ENCODE peak calls at places on chromosomes 11 and 22, in seven cellular contexts. S, U, C, I, P, O and T are unnamed samples.

GRCh38 chr11:12088047-12088481 is 22.3 kb upstream of the MICAL2 start:
- DNase-seq in S (no peak), U (no peak), C (no peak), I (no peak), P (peak), O (no peak), T (no peak)

GRCh38 chr11:133706925-133707794 is 138.2 kb downstream of the SPATA19 start:
- DNase-seq in S (no peak), U (no peak), C (no peak), I (no peak), P (no peak), O (no peak), T (no peak)

GRCh38 chr11:210122-210802 is 2.8 kb downstream of the RIC8A start:
- DNase-seq in S (no peak), U (no peak), C (no peak), I (no peak), P (no peak), O (no peak), T (no peak)

GRCh38 chr11:8092587-8093424 is 11.8 kb downstream of the TUB start:
- DNase-seq in S (peak), U (no peak), C (peak), I (peak), P (peak), O (peak), T (peak)

GRCh38 chr22:27732391-27732790 is 69.2 kb downstream of the MN1 start:
- DNase-seq in S (no peak), U (no peak), C (no peak), I (no peak), P (no peak), O (no peak), T (no peak)

GRCh38 chr11:81644239-81644840 is 1089.3 kb downstream of the FAM181B start:
- DNase-seq in S (peak), U (no peak), C (peak), I (peak), P (peak), O (peak), T (no peak)

GRCh38 chr22:39739338-39740027 is 154.1 kb downstream of the ENTHD1 start:
- DNase-seq in S (no peak), U (no peak), C (no peak), I (no peak), P (no peak), O (no peak), T (no peak)

GRCh38 chr11:96264364-96264763 is 78.6 kb downstream of the MAML2 start:
- DNase-seq in S (no peak), U (no peak), C (no peak), I (no peak), P (no peak), O (no peak), T (no peak)

GRCh38 chr22:29151316-29151715 is 54.4 kb upstream of the EMID1 start:
- DNase-seq in S (no peak), U (no peak), C (no peak), I (no peak), P (no peak), O (no peak), T (no peak)

GRCh38 chr11:111531687-111532364 is 8.7 kb upstream of the LAYN start:
- DNase-seq in S (no peak), U (peak), C (no peak), I (no peak), P (no peak), O (no peak), T (no peak)

GRCh38 chr11:45933131-45933821 is 10.8 kb downstream of the LARGE2 start:
- DNase-seq in S (no peak), U (no peak), C (no peak), I (no peak), P (no peak), O (no peak), T (no peak)

GRCh38 chr22:42294034-42294985 is 23.9 kb upstream of the TCF20 start:
- DNase-seq in S (no peak), U (no peak), C (no peak), I (no peak), P (peak), O (peak), T (peak)

GRCh38 chr11:66918751-66919150 is 39.4 kb downstream of the PC start:
- DNase-seq in S (no peak), U (no peak), C (no peak), I (no peak), P (no peak), O (no peak), T (no peak)

GRCh38 chr11:134334796-134335571 is 3.2 kb downstream of the GLB1L2 start:
- DNase-seq in S (no peak), U (no peak), C (no peak), I (no peak), P (no peak), O (no peak), T (no peak)

GRCh38 chr22:39522567-39523300 is 2.4 kb downstream of the ATF4 start:
- DNase-seq in S (no peak), U (no peak), C (no peak), I (peak), P (no peak), O (no peak), T (no peak)

GRCh38 chr11:46279393-46280099 is 2.1 kb downstream of the CREB3L1 start:
- DNase-seq in S (no peak), U (no peak), C (no peak), I (peak), P (no peak), O (no peak), T (no peak)

GRCh38 chr11:111775024-111775710 is 9.0 kb upstream of the PPP2R1B start:
- DNase-seq in S (no peak), U (no peak), C (no peak), I (no peak), P (no peak), O (no peak), T (no peak)

GRCh38 chr22:44916281-44917231 is 93.2 kb downstream of the PHF21B start:
- DNase-seq in S (no peak), U (no peak), C (no peak), I (no peak), P (no peak), O (no peak), T (no peak)

GRCh38 chr22:22751043-22751603 is 106.7 kb downstream of the GGTLC2 start:
- DNase-seq in S (no peak), U (no peak), C (no peak), I (no peak), P (no peak), O (no peak), T (no peak)

GRCh38 chr11:72974487-72975205 is 160.4 kb downstream of the ATG16L2 start:
- DNase-seq in S (no peak), U (no peak), C (no peak), I (no peak), P (no peak), O (no peak), T (no peak)

GRCh38 chr11:134124660-134125451 is 56.0 kb downstream of the JAM3 start:
- DNase-seq in S (no peak), U (no peak), C (no peak), I (peak), P (no peak), O (no peak), T (no peak)

GRCh38 chr11:78181155-78181554 is 7.3 kb downstream of the KCTD21 start:
- DNase-seq in S (no peak), U (no peak), C (no peak), I (no peak), P (no peak), O (no peak), T (no peak)

GRCh38 chr11:1152316-1153104 is 5.2 kb upstream of the MUC5AC start:
- DNase-seq in S (no peak), U (no peak), C (no peak), I (peak), P (no peak), O (peak), T (no peak)

GRCh38 chr22:42820075-42820763 is 36.9 kb downstream of the ARFGAP3 start:
- DNase-seq in S (no peak), U (no peak), C (no peak), I (no peak), P (peak), O (no peak), T (no peak)

GRCh38 chr11:10139656-10140055 is 154.4 kb downstream of the SBF2 start:
- DNase-seq in S (no peak), U (no peak), C (no peak), I (no peak), P (no peak), O (no peak), T (no peak)

GRCh38 chr11:120326228-120326627 is 1.1 kb downstream of the TLCD5 start:
- DNase-seq in S (no peak), U (no peak), C (no peak), I (no peak), P (no peak), O (peak), T (no peak)

GRCh38 chr11:128180446-128181089 is 406.8 kb downstream of the ETS1 start:
- DNase-seq in S (no peak), U (no peak), C (no peak), I (no peak), P (no peak), O (no peak), T (no peak)

GRCh38 chr11:92859290-92859689 is 110.2 kb upstream of the MTNR1B start:
- DNase-seq in S (no peak), U (no peak), C (no peak), I (no peak), P (no peak), O (no peak), T (no peak)

GRCh38 chr11:92854162-92854561 is 115.3 kb upstream of the MTNR1B start:
- DNase-seq in S (no peak), U (no peak), C (no peak), I (no peak), P (no peak), O (no peak), T (no peak)

GRCh38 chr11:92852946-92853345 is 116.5 kb upstream of the MTNR1B start:
- DNase-seq in S (no peak), U (no peak), C (no peak), I (no peak), P (no peak), O (no peak), T (no peak)

GRCh38 chr11:92852203-92852602 is 117.2 kb upstream of the MTNR1B start:
- DNase-seq in S (no peak), U (no peak), C (no peak), I (peak), P (no peak), O (no peak), T (no peak)

GRCh38 chr11:92854952-92855351 is 114.5 kb upstream of the MTNR1B start:
- DNase-seq in S (no peak), U (no peak), C (no peak), I (no peak), P (no peak), O (no peak), T (no peak)
- TF ChIP-seq TAF1 in S (no peak), U (no peak), C (no peak), I (no peak), P (no peak), O (no peak), T (no peak)

GRCh38 chr11:70038034-70038834 is 39.9 kb upstream of the ANO1 start:
- DNase-seq in S (no peak), U (no peak), C (no peak), I (no peak), P (no peak), O (no peak), T (no peak)
- TF ChIP-seq TAF1 in S (no peak), U (no peak), C (no peak), I (no peak), P (no peak), O (no peak), T (no peak)

GRCh38 chr11:64675417-64676252 is 47.4 kb downstream of the NRXN2 start:
- DNase-seq in S (no peak), U (no peak), C (no peak), I (peak), P (no peak), O (no peak), T (no peak)
- TF ChIP-seq TAF1 in S (no peak), U (no peak), C (no peak), I (no peak), P (no peak), O (no peak), T (no peak)

GRCh38 chr22:19643448-19644313 is 70.6 kb upstream of the SEPTIN5 start:
- DNase-seq in S (no peak), U (no peak), C (no peak), I (no peak), P (peak), O (no peak), T (no peak)
- TF ChIP-seq TAF1 in S (no peak), U (no peak), C (no peak), I (no peak), P (peak), O (no peak), T (no peak)

DNA sequence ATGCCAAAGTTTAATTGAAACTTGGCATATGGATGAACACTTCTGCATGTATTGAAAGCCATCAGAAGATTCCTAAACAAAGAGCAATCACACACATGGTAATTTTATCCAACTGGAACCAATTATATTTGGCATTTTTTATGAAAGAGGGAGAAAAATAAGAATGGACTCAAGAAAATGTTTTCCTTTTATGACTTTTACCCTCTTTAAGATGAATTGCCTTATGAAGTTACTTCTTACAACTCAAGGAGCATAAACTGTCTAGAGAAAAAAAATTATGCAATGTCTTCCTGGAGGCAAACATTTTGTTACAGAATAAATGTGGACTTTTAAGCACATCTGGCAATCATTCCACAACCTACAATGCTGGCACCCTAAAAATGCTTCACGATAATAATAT is 7.3 kb downstream of the TRPC6 start:
- DNase-seq in S (no peak), U (no peak), C (no peak), I (no peak), P (no peak), O (no peak), T (no peak)
- TF ChIP-seq TAF1 in S (no peak), U (no peak), C (no peak), I (no peak), P (no peak), O (no peak), T (no peak)